ENCODE peak calls at places on chromosomes 12 and 14, in four cellular contexts. Z is AG10803, K is IMR-90, B is hepatocyte. L is an unnamed sample.

GRCh38 chr14:36271939-36272907 is 48.2 kb downstream of the MBIP start:
- DNase-seq in K (peak; percentile 5), Z (peak; percentile 5), B (no peak), L (peak; percentile 19)

GRCh38 chr14:105118646-105119409 is 49.7 kb downstream of the JAG2 start:
- DNase-seq in Z (no peak), B (peak; percentile 41), K (no peak), L (no peak)

GRCh38 chr14:38342803-38343202 is 86.9 kb upstream of the CLEC14A start:
- DNase-seq in K (peak; percentile 96), B (no peak), Z (peak; percentile 89), L (peak; percentile 21)

GRCh38 chr12:101407054-101407437 is 526 bp downstream of the ARL1 start:
- DNase-seq in B (peak; percentile 56), K (no peak), Z (no peak), L (no peak)

GRCh38 chr12:108542320-108542719 is 18.7 kb downstream of the SART3 start:
- DNase-seq in Z (peak; percentile 25), B (no peak), K (peak; percentile 41), L (no peak)

GRCh38 chr14:36988568-36988967 is 183.8 kb downstream of the SLC25A21 start:
- DNase-seq in B (no peak), K (peak; percentile 67), Z (no peak), L (no peak)

GRCh38 chr12:68959457-68960161 is 26.6 kb upstream of the CPM start:
- DNase-seq in K (no peak), B (peak; percentile 22), Z (no peak), L (no peak)

GRCh38 chr12:70576341-70577282 is 60.6 kb downstream of the PTPRB start:
- DNase-seq in K (peak; percentile 85), B (peak; percentile 82), Z (peak; percentile 89), L (peak; percentile 91)

GRCh38 chr12:40063424-40063823 is 42.5 kb downstream of the SLC2A13 start:
- DNase-seq in Z (peak; percentile 64), K (no peak), B (no peak), L (peak; percentile 11)

GRCh38 chr14:90518075-90518940 is 121.5 kb downstream of the CALM1 start:
- DNase-seq in Z (no peak), K (no peak), B (peak; percentile 11), L (no peak)

GRCh38 chr12:110791589-110791988 is 48.9 kb upstream of the PPP1CC start:
- DNase-seq in K (no peak), Z (no peak), B (no peak), L (no peak)

GRCh38 chr12:120394483-120395367 is 25.8 kb upstream of the MSI1 start:
- DNase-seq in Z (no peak), B (peak; percentile 56), K (no peak), L (no peak)

GRCh38 chr14:50222061-50222613 is 9.2 kb downstream of the SOS2 start:
- DNase-seq in B (no peak), K (peak; percentile 18), Z (peak; percentile 11), L (peak; percentile 20)

GRCh38 chr14:50225974-50226297 is 5.4 kb downstream of the SOS2 start:
- DNase-seq in K (no peak), Z (no peak), B (no peak), L (no peak)

GRCh38 chr14:50229646-50230045 is 1.7 kb downstream of the SOS2 start:
- DNase-seq in Z (no peak), B (no peak), K (no peak), L (no peak)

GRCh38 chr14:50228313-50228712 is 3.1 kb downstream of the SOS2 start:
- DNase-seq in Z (no peak), B (no peak), K (no peak), L (no peak)

DNA sequence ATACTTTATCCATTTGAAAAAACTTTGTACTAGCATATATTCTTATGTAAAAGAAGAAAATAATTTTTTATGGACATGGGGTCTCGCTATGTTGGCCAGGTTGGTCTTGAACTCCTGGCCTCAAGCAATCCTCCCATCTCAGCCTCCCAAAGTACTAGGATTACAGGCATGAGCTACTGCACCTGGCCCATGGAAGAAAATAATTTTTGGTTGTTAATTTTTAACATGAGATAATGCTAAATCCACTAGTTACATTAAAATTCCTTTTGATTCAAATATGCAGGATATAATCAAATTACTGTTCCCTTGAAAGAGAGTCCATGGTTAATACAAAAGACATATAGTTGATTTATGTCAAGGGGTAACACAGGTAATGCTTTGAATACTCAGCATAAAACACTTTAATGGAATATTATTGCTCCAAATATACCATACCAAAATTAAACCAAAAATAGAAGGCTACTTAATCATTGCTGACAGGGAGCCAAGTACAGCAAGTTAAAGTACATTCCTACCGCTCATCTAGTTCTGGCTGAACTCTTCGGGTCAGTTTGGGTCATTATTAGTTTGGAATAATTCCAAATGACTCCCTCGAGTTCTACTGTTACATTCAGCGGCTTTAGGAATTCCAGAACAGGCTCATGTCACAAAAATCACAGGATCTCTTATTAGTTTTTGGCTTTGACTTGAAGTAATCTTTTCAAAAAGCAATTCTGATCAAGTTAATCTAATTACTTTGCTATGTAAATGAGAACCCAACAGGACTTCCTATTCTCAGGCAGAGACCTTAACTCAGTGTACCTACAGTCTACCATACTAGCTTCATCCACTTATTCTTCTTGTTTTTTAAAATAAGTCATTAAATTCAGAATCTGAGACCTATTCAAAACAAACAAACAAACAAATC is 6.1 kb downstream of the SOS2 start:
- DNase-seq in Z (peak; percentile 89), K (peak; percentile 87), B (no peak), L (peak; percentile 89)
- H3K4me3 ChIP-seq in Z (no peak overlapping the region), K (no peak overlapping the region), B (no peak overlapping the region), L (no peak overlapping the region)

DNA sequence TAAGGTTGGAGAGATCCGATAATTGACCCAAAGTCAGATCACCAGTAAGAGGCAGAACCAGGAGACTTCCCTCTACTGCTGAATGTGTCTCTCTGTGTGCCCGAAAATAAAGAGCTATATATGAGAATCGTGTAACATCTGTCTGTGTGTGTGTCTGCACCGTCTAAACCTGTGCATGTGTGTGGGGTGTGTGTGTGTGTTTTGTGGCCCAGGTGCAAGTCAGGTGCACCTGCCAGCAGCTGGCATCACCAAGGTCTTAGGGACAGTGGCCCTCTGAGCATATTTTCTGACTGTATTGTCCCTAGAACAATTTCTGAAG is 24.7 kb upstream of the KRT78 start:
- DNase-seq in Z (no peak), B (no peak), K (no peak), L (no peak)
- H3K4me3 ChIP-seq in Z (peak overlapping the region; percentile 58), B (no peak overlapping the region), K (no peak overlapping the region), L (no peak overlapping the region)

GRCh38 chr12:113762849-113763816 is 203.0 kb downstream of the RBM19 start:
- DNase-seq in B (no peak), K (no peak), Z (no peak), L (no peak)
- H3K4me3 ChIP-seq in B (no peak overlapping the region), K (no peak overlapping the region), Z (no peak overlapping the region), L (no peak overlapping the region)

GRCh38 chr12:91565816-91566215 is 383.2 kb upstream of the DCN start:
- DNase-seq in B (no peak), Z (no peak), K (no peak), L (no peak)
- H3K4me3 ChIP-seq in B (no peak overlapping the region), Z (no peak overlapping the region), K (no peak overlapping the region), L (no peak overlapping the region)

DNA sequence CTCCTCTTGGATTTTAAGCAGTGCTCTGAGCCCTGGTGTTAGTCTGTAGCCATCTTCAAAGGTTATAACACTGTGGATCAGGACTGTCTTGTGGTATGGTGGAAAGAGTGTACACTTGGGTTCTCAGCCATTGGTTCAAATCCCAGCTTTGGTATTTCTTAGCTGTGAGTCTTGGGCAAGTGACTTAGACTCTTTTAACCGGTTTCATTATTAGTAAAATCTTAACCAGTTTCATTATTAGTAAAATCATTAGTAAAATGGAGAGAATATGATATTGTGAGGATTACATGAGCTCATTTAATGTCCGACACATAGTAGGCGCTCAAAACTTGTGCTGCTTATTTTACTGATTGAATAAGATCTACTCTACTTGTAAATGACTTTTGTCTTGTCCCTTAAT is 12.3 kb downstream of the TTLL5 start:
- DNase-seq in B (no peak), K (no peak), Z (no peak), L (no peak)
- H3K4me3 ChIP-seq in B (no peak overlapping the region), K (no peak overlapping the region), Z (no peak overlapping the region), L (no peak overlapping the region)

DNA sequence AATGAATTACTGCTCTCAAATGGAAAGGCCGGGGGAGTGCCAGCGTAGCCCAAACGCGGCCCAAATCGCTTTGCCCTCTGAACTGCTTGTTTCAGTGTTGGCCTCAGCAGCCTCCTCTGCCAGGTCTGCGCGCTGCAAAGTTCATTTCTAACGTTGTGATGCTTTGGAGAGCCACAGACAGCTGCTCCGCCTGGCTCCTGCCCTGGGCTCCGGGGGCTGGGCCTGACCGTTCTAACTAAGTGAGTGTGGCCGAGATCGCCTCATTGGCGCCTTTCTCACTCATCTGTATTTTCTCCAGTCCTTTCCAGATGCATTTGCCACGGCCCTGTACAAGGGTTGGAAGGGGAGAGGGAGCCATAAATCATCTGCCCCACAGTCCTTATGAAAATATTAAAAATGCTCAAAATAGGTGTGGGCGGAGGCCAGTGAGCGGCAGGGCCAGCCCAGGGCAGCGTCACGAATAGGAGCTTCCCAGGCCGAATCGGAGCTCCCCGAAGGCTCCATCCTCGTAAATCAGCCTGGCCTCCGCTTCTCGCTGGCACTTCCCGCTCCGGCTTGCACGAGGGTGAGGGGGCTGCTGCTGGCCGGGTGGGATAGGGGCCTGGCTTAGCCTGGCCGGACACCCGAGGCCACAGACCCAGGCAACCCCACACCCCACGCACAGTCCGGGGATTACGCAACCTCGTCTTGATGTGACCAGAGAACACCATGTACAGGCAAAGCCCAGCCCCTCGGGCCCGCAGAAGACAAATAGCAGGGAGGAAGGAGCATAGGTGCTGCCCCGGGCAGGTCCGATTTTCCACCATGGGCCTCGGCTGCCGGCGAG is 196.6 kb upstream of the DIO3 start:
- DNase-seq in B (peak; percentile 52), Z (no peak), K (no peak), L (no peak)
- H3K4me3 ChIP-seq in B (no peak overlapping the region), Z (no peak overlapping the region), K (no peak overlapping the region), L (no peak overlapping the region)

GRCh38 chr12:89450922-89451321 is 73.7 kb downstream of the GALNT4 start:
- DNase-seq in Z (peak; percentile 90), K (peak; percentile 76), B (no peak), L (peak; percentile 80)

GRCh38 chr12:89453121-89453520 is 71.5 kb downstream of the GALNT4 start:
- DNase-seq in B (no peak), K (no peak), Z (no peak), L (no peak)

GRCh38 chr12:89451876-89452275 is 72.7 kb downstream of the GALNT4 start:
- DNase-seq in Z (peak; percentile 96), B (peak; percentile 28), K (peak; percentile 87), L (peak; percentile 66)

GRCh38 chr12:89454080-89454848 is 70.3 kb downstream of the GALNT4 start:
- DNase-seq in Z (peak; percentile 60), K (no peak), B (no peak), L (peak; percentile 34)

GRCh38 chr12:89453579-89453978 is 71.0 kb downstream of the GALNT4 start:
- DNase-seq in B (peak; percentile 13), K (peak; percentile 85), Z (peak; percentile 92), L (peak; percentile 78)
- H3K4me3 ChIP-seq in B (no peak overlapping the region), K (no peak overlapping the region), Z (no peak overlapping the region), L (no peak overlapping the region)

GRCh38 chr12:67658486-67658885 is 9.9 kb downstream of the DYRK2 start:
- DNase-seq in K (no peak), B (no peak), Z (no peak), L (no peak)

GRCh38 chr12:67651380-67651695 is 2.8 kb downstream of the DYRK2 start:
- DNase-seq in Z (peak; percentile 60), B (peak; percentile 23), K (peak; percentile 59), L (peak; percentile 71)

GRCh38 chr12:67650528-67651379 is 2.2 kb downstream of the DYRK2 start:
- DNase-seq in B (no peak), Z (no peak), K (no peak), L (no peak)

GRCh38 chr12:67659296-67659695 is 10.8 kb downstream of the DYRK2 start:
- DNase-seq in K (no peak), Z (no peak), B (no peak), L (no peak)

GRCh38 chr12:67655829-67656614 is 7.5 kb downstream of the DYRK2 start:
- DNase-seq in K (peak; percentile 64), B (no peak), Z (no peak), L (no peak)
- H3K4me3 ChIP-seq in K (no peak overlapping the region), B (no peak overlapping the region), Z (no peak overlapping the region), L (no peak overlapping the region)

GRCh38 chr14:95538801-95539509 is 4.1 kb downstream of the GLRX5 start:
- DNase-seq in B (no peak), K (no peak), Z (no peak), L (no peak)
- H3K4me3 ChIP-seq in B (no peak overlapping the region), K (no peak overlapping the region), Z (no peak overlapping the region), L (no peak overlapping the region)

L was measured in fibroblast of the aortic adventitia.